ENCODE peak calls at places on chromosome 22, in eight cellular contexts. W is neuronal stem cell; E is CD8-positive, alpha-beta memory T cell; A is A549; D is ovary; M is small intestine; J is right cardiac atrium; I is GM23338. K is an unnamed sample. For H3K4me1, the result is how much of the 10 kb centered on the place peaks cover.

GRCh38 chr22:49229483-49230193 is 598.0 kb downstream of the BRD1 start:
- DNase-seq in M (no peak), W (no peak), A (no peak), J (no peak), E (no peak), I (no peak), D (no peak), K (no peak)

GRCh38 chr22:32764330-32765116 is 37.0 kb upstream of the TIMP3 start:
- DNase-seq in A (no peak), D (no peak), I (peak), M (no peak), E (no peak), W (no peak), J (peak), K (no peak)

GRCh38 chr22:20885557-20886323 is 26.9 kb downstream of the SNAP29 start:
- DNase-seq in M (peak), J (peak), I (peak), A (peak), E (no peak), D (peak), W (peak), K (peak)

GRCh38 chr22:35541254-35541748 is 670 bp downstream of the RASD2 start:
- DNase-seq in J (no peak), M (peak), E (no peak), A (no peak), D (no peak), W (no peak), I (peak), K (no peak)

GRCh38 chr22:38927033-38927789 is 30.2 kb upstream of the APOBEC3A start:
- DNase-seq in D (peak), E (no peak), I (peak), W (peak), A (peak), J (peak), M (peak), K (no peak)

GRCh38 chr22:40046126-40046525 is 51.4 kb downstream of the FAM83F start:
- DNase-seq in E (no peak), M (no peak), W (no peak), A (no peak), D (no peak), J (no peak), I (no peak), K (no peak)

GRCh38 chr22:35400335-35400680 is 368 bp downstream of the MCM5 start:
- DNase-seq in E (no peak), M (no peak), I (peak), J (no peak), A (no peak), D (no peak), W (no peak), K (no peak)

GRCh38 chr22:36541831-36542391 is 12.9 kb upstream of the EIF3D start:
- DNase-seq in D (no peak), J (no peak), W (no peak), M (no peak), I (no peak), E (no peak), A (peak), K (no peak)

GRCh38 chr22:26986884-26987283 is 329.5 kb downstream of the MIAT start:
- DNase-seq in M (no peak), I (no peak), W (no peak), J (no peak), D (no peak), A (no peak), E (no peak), K (no peak)

GRCh38 chr22:27801616-27802388 is at the start of gene MN1:
- DNase-seq in M (peak), J (peak), W (peak), I (peak), A (peak), D (peak), E (peak), K (peak)

GRCh38 chr22:48573766-48574165 is 1253.9 kb downstream of the BRD1 start:
- DNase-seq in D (no peak), W (no peak), J (peak), E (no peak), I (no peak), M (no peak), A (no peak), K (no peak)

GRCh38 chr22:19962246-19962908 is 20.8 kb upstream of the TXNRD2 start:
- DNase-seq in A (peak), J (peak), I (peak), W (peak), M (peak), E (peak), D (peak), K (peak)

GRCh38 chr22:39992088-39992826 is 2.5 kb upstream of the FAM83F start:
- DNase-seq in A (no peak), D (no peak), W (no peak), E (no peak), I (no peak), M (no peak), J (no peak), K (no peak)

GRCh38 chr22:20859615-20860014 is 808 bp downstream of the SNAP29 start:
- DNase-seq in J (no peak), W (no peak), I (no peak), D (no peak), M (peak), E (no peak), A (no peak), K (no peak)

GRCh38 chr22:20440637-20441591 is 3.3 kb upstream of the SCARF2 start:
- DNase-seq in J (no peak), M (no peak), W (no peak), D (no peak), A (no peak), I (no peak), E (peak), K (no peak)

GRCh38 chr22:42719656-42720262 is 911 bp downstream of the A4GALT start:
- DNase-seq in E (no peak), J (peak), W (no peak), A (no peak), D (no peak), M (no peak), I (peak), K (no peak)

GRCh38 chr22:42721045-42721434 is 370 bp upstream of the A4GALT start:
- DNase-seq in J (no peak), D (no peak), I (peak), E (no peak), M (no peak), W (no peak), A (no peak), K (no peak)

GRCh38 chr22:42717197-42717967 is 3.3 kb downstream of the A4GALT start:
- DNase-seq in W (no peak), E (no peak), I (peak), A (no peak), J (no peak), M (peak), D (peak), K (no peak)

GRCh38 chr22:42719133-42719532 is 1.5 kb downstream of the A4GALT start:
- DNase-seq in E (no peak), W (no peak), I (peak), D (no peak), J (no peak), M (no peak), A (no peak), K (no peak)

DNA sequence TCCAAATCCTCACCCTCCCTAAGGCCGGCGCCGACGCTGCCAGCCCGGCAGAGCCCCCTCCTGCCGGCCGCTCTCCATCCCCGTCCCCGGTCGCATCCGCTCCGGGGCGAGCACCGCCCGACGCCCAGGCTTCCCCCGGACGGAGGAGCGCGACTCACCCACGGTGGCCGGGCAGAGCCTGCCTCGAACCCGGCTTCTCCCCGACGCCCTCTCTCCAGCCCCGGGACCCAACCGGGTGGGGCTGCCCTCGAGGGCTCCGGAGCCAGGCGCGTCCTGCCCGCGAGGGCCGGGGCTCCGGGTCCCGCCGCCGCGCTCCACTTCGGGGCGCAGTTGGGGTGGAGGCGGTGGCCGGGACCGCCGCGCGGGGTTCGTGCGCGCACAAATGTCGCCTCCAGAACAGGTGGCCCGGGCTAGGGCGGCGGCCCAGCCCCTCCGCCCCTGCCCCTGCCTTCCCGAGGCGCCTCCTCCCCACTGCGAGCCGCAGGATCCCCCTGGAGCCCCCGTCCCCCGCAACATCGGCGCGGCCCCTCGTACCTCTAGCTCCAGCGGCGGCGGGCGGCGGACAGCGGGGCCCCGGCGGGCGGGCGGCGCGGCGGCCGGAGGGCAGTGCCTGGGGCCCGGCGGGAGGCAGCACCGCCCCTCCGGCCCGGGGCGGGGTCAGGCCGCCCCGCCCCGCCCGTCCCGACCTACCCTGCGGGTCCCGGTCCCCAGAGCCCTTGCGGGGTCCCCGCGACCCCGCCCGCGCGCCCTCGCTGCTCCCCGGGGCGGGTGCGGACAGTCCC is at the start of gene A4GALT:
- DNase-seq in E (no peak), D (no peak), I (peak), M (no peak), J (peak), W (no peak), A (no peak), K (no peak)
- H3K4me3 ChIP-seq in E (no peak), D (peak), I (peak), M (peak), J (peak), W (peak), A (peak), K (no peak)

DNA sequence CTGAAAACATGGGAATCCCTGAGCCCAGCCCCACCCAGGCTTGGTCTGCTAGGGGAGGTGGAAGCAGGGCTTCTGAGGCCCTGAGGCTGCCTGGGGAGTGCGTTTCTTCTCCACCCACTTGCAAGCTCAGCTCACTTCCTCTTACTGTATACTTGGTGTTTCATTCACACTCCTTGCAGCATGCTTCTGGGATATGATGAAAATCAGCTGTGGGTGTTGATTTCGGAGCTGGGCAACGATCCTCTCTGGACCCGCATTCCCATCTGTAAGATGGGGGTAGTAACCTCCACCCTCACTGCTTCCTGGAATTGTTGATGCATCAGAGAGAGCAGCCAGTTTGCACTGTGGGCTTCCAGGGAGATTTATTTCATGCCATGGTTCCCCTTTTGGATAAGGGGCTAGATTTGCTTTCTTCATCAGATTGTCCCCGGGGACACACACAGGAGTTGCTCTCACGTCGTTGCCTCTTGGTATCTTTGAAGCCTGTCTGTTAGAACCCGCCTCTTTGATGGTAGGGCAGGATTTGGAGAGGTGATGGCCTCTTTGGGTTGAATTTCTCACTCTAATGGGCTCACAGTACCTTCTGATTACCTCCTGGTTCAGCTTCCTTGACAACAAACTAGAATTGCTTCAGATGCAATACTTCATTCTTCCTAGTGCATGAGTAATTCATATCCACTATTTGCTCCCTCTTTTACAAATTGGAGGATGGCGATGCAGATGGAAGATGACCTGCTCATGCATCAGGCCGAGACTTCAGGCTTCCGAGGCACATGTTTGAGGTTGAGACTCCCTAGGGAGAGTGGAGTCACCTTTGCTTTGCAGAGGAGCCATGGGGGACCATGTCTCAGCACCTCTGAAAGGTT is 40.4 kb downstream of the BCR start:
- DNase-seq in A (no peak), I (no peak), M (peak), D (no peak), E (no peak), W (no peak), J (no peak), K (no peak)
- H3K4me1 ChIP-seq in A (under half), I (half or more), M (under half), D (under half), E (half or more), W (under half), J (half or more), K (under half)

GRCh38 chr22:29798318-29798717 is 31.1 kb downstream of the UQCR10 start:
- DNase-seq in J (no peak), W (no peak), A (no peak), I (no peak), E (no peak), D (no peak), M (no peak), K (no peak)
- H3K4me3 ChIP-seq in J (no peak), W (no peak), A (no peak), I (no peak), E (no peak), D (no peak), M (no peak), K (no peak)

DNA sequence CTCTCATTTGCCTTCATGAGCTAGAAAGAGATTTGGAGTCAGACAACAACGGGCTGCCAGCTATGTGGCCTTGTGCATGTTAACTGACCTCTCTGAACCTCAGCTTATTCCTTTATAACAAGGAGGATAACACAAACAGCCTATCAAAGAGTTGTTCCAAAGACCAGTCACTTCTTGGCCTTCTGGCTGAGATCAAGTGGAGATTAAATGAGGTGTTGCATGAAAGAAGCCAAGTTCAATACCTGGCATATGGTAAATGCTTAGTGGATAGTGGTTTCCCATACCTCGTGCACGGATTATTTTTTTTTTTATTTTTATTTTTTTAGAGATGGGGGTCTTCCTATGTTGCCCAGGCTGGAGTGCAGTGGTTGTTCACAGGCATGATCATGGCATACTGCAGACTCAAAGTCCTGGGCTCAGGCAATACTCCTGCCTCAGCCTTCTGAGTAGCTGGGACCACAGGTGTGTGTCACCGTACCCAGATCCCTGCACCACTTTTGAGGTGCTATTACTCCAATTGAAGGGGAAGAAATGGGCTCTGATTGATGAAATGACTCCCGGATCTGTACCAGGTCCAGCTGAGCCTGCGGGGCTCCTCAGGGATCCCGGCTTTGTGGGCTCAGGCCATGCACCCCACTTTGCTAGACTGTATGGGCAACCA is 4.9 kb downstream of the LGALS1 start:
- DNase-seq in M (no peak), W (no peak), A (no peak), J (no peak), I (no peak), D (no peak), E (no peak), K (no peak)
- H3K4me1 ChIP-seq in M (under half), W (under half), A (under half), J (under half), I (under half), D (under half), E (under half), K (under half)

GRCh38 chr22:42074846-42075245 is 798 bp downstream of the PHETA2 start:
- DNase-seq in M (no peak), A (no peak), E (no peak), D (no peak), I (no peak), J (no peak), W (no peak), K (no peak)
- H3K4me3 ChIP-seq in M (peak), A (no peak), E (peak), D (peak), I (peak), J (peak), W (no peak), K (peak)

GRCh38 chr22:46122511-46122971 is 27.8 kb upstream of the PPARA start:
- DNase-seq in J (peak), A (peak), W (peak), I (peak), E (peak), M (peak), D (peak), K (peak)

GRCh38 chr22:46120420-46120737 is 29.9 kb upstream of the PPARA start:
- DNase-seq in E (no peak), J (no peak), W (no peak), M (no peak), D (no peak), A (no peak), I (no peak), K (no peak)

GRCh38 chr22:46121079-46121478 is 29.2 kb upstream of the PPARA start:
- DNase-seq in D (no peak), W (no peak), A (no peak), E (no peak), J (no peak), M (no peak), I (no peak), K (no peak)

GRCh38 chr22:46122980-46123693 is 27.2 kb upstream of the PPARA start:
- DNase-seq in I (no peak), A (no peak), J (no peak), E (no peak), W (no peak), M (no peak), D (no peak), K (no peak)

DNA sequence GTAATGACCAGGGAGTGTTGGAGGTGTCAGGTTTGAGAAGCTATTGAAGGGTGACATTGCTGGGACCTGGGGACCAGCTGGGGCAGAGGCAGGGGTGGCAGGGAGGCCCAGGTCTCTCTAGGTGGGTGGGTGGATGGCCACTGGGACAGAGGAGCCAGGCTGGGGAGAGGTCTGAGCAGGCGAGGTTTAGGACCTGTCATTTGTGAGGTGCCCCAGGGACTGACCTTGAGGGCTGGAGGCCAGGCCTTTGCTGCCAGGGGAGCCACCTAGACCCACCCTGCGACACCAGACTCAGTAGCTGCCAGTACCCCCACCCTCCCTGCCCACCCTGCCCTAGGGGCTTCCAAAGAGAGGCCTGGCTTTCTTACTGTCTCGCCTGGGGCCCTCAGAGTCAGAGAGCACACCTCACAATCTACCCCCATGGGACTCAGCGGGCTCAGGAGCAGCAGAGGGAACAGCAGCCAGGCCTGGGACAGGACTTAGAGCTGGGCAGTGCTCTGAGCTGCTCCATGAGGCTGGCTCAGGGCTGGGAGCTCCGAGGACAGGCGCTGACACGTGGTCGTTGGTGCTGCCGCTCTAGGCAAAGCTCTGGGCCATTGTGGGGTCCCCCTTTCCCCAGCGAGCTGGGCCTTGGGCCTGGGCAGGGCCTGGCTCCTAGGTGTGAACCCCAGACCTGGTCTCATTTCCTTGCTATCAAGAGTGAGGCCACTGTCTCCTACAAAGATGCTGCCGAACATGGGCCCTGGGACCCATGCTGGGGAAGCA is 28.6 kb upstream of the PPARA start:
- DNase-seq in M (no peak), I (no peak), J (no peak), D (no peak), E (no peak), A (no peak), W (no peak), K (no peak)
- H3K4me1 ChIP-seq in M (under half), I (under half), J (under half), D (under half), E (under half), A (under half), W (under half), K (under half)

GRCh38 chr22:31127181-31127772 is 4.5 kb downstream of the INPP5J start:
- DNase-seq in M (no peak), I (peak), W (no peak), E (no peak), A (no peak), D (no peak), J (no peak), K (no peak)
- H3K4me3 ChIP-seq in M (no peak), I (peak), W (no peak), E (no peak), A (no peak), D (no peak), J (no peak), K (no peak)